ENCODE peak calls at places on chromosomes 5 and 9, in six cellular contexts. One of them, this sample, is unnamed.

GRCh38 chr5:10932426-10932825 is 171.4 kb upstream of the DAP start:
- DNase-seq in nephron progenitor cell: no peak
- DNase-seq in tibial nerve: no peak
- DNase-seq in body of pancreas: no peak
- DNase-seq in lung: no peak
- DNase-seq in right lobe of liver: no peak
- DNase-seq in this sample: no peak

GRCh38 chr9:89814340-89815040 is 209.7 kb downstream of the GADD45G start:
- DNase-seq in lung: no peak
- DNase-seq in body of pancreas: no peak
- DNase-seq in right lobe of liver: no peak
- DNase-seq in tibial nerve: no peak
- DNase-seq in nephron progenitor cell: peak
- DNase-seq in this sample: no peak

GRCh38 chr9:34252670-34253459 is 74.0 kb downstream of the UBAP1 start:
- DNase-seq in right lobe of liver: peak
- DNase-seq in lung: peak
- DNase-seq in body of pancreas: peak
- DNase-seq in tibial nerve: peak
- DNase-seq in nephron progenitor cell: peak
- DNase-seq in this sample: peak

GRCh38 chr9:114910541-114910940 is 19.9 kb downstream of the TNFSF8 start:
- DNase-seq in right lobe of liver: no peak
- DNase-seq in tibial nerve: no peak
- DNase-seq in body of pancreas: no peak
- DNase-seq in lung: no peak
- DNase-seq in nephron progenitor cell: no peak
- DNase-seq in this sample: no peak

GRCh38 chr5:172453986-172454354 is 355 bp downstream of the SH3PXD2B start:
- DNase-seq in nephron progenitor cell: peak
- DNase-seq in right lobe of liver: no peak
- DNase-seq in lung: no peak
- DNase-seq in body of pancreas: no peak
- DNase-seq in tibial nerve: no peak
- DNase-seq in this sample: no peak

GRCh38 chr5:144697847-144698262 is 527.2 kb downstream of the KCTD16 start:
- DNase-seq in lung: no peak
- DNase-seq in right lobe of liver: no peak
- DNase-seq in tibial nerve: no peak
- DNase-seq in nephron progenitor cell: no peak
- DNase-seq in body of pancreas: no peak
- DNase-seq in this sample: no peak

GRCh38 chr5:175842947-175843793 is 28.2 kb upstream of the CPLX2 start:
- DNase-seq in tibial nerve: no peak
- DNase-seq in right lobe of liver: no peak
- DNase-seq in lung: no peak
- DNase-seq in body of pancreas: no peak
- DNase-seq in nephron progenitor cell: peak
- DNase-seq in this sample: no peak

GRCh38 chr5:10227396-10227795 is 22.3 kb downstream of the ATPSCKMT start:
- DNase-seq in tibial nerve: no peak
- DNase-seq in nephron progenitor cell: no peak
- DNase-seq in lung: no peak
- DNase-seq in body of pancreas: no peak
- DNase-seq in right lobe of liver: no peak
- DNase-seq in this sample: no peak

GRCh38 chr9:133769511-133770075 is 31.4 kb upstream of the SARDH start:
- DNase-seq in nephron progenitor cell: no peak
- DNase-seq in tibial nerve: no peak
- DNase-seq in right lobe of liver: peak
- DNase-seq in body of pancreas: peak
- DNase-seq in lung: no peak
- DNase-seq in this sample: no peak

GRCh38 chr5:72379936-72380335 is 59.8 kb downstream of the PTCD2 start:
- DNase-seq in lung: no peak
- DNase-seq in right lobe of liver: no peak
- DNase-seq in body of pancreas: no peak
- DNase-seq in nephron progenitor cell: no peak
- DNase-seq in tibial nerve: no peak
- DNase-seq in this sample: no peak

GRCh38 chr5:153880094-153880493 is 158.6 kb downstream of the FAM114A2 start:
- DNase-seq in right lobe of liver: no peak
- DNase-seq in lung: no peak
- DNase-seq in nephron progenitor cell: no peak
- DNase-seq in body of pancreas: no peak
- DNase-seq in tibial nerve: no peak
- DNase-seq in this sample: no peak

GRCh38 chr5:72556351-72557146 is 49.3 kb upstream of the ZNF366 start:
- DNase-seq in right lobe of liver: peak
- DNase-seq in body of pancreas: peak
- DNase-seq in lung: peak
- DNase-seq in tibial nerve: peak
- DNase-seq in nephron progenitor cell: peak
- DNase-seq in this sample: no peak

GRCh38 chr9:36728651-36729520 is 156.2 kb downstream of the MELK start:
- DNase-seq in tibial nerve: peak
- DNase-seq in lung: peak
- DNase-seq in right lobe of liver: peak
- DNase-seq in body of pancreas: peak
- DNase-seq in nephron progenitor cell: peak
- DNase-seq in this sample: no peak

GRCh38 chr9:93041108-93041802 is 17.2 kb upstream of the SUSD3 start:
- DNase-seq in nephron progenitor cell: no peak
- DNase-seq in body of pancreas: no peak
- DNase-seq in lung: no peak
- DNase-seq in tibial nerve: no peak
- DNase-seq in right lobe of liver: no peak
- DNase-seq in this sample: no peak

GRCh38 chr5:103109277-103109676 is 10.7 kb downstream of the GIN1 start:
- DNase-seq in right lobe of liver: no peak
- DNase-seq in body of pancreas: no peak
- DNase-seq in nephron progenitor cell: no peak
- DNase-seq in lung: no peak
- DNase-seq in tibial nerve: no peak
- DNase-seq in this sample: no peak

GRCh38 chr5:87268126-87268969 is 665 bp downstream of the RASA1 start:
- DNase-seq in nephron progenitor cell: peak
- DNase-seq in right lobe of liver: peak
- DNase-seq in tibial nerve: peak
- DNase-seq in body of pancreas: peak
- DNase-seq in lung: peak
- DNase-seq in this sample: peak

GRCh38 chr9:29976981-29977380 is 2403.7 kb upstream of the C9orf72 start:
- DNase-seq in right lobe of liver: no peak
- DNase-seq in lung: no peak
- DNase-seq in nephron progenitor cell: no peak
- DNase-seq in tibial nerve: no peak
- DNase-seq in body of pancreas: no peak
- DNase-seq in this sample: no peak

GRCh38 chr5:55691265-55692105 is 20.6 kb downstream of the SLC38A9 start:
- DNase-seq in lung: no peak
- DNase-seq in tibial nerve: no peak
- DNase-seq in right lobe of liver: peak
- DNase-seq in body of pancreas: no peak
- DNase-seq in nephron progenitor cell: no peak
- DNase-seq in this sample: no peak

GRCh38 chr5:102270036-102270435 is 26.0 kb downstream of the SLCO4C1 start:
- DNase-seq in lung: no peak
- DNase-seq in tibial nerve: no peak
- DNase-seq in body of pancreas: no peak
- DNase-seq in nephron progenitor cell: no peak
- DNase-seq in right lobe of liver: no peak
- DNase-seq in this sample: no peak

GRCh38 chr5:119397518-119398380 is 41.9 kb downstream of the TNFAIP8 start:
- DNase-seq in right lobe of liver: no peak
- DNase-seq in tibial nerve: no peak
- DNase-seq in body of pancreas: no peak
- DNase-seq in nephron progenitor cell: no peak
- DNase-seq in lung: no peak
- DNase-seq in this sample: no peak

GRCh38 chr5:133360693-133361479 is 251.5 kb downstream of the FSTL4 start:
- DNase-seq in lung: no peak
- DNase-seq in nephron progenitor cell: peak
- DNase-seq in body of pancreas: no peak
- DNase-seq in right lobe of liver: no peak
- DNase-seq in tibial nerve: no peak
- DNase-seq in this sample: no peak

DNA sequence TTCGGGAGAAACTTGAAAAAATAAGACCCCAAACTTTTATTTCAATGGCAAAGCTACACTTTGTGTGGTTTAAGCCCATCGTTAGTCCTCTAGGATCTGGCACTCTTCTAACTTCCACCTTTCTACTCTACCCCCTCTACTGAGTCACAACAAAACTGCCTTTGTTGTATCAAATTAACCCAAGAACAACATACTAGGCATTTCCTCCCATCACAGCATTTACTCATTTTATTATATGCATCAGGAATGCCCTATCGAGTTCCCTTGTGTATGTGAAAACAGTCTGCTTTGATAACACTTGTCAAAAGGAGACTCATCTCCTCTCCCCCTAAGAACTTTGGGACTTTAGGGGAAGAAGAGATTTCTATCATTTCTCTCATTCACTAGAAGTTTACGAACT is 158.9 kb upstream of the FREM1 start:
- DNase-seq in lung: no peak
- DNase-seq in body of pancreas: no peak
- DNase-seq in right lobe of liver: no peak
- DNase-seq in nephron progenitor cell: no peak
- DNase-seq in tibial nerve: no peak
- DNase-seq in this sample: no peak
- TF ChIP-seq CTCF in lung: no peak
- TF ChIP-seq CTCF in body of pancreas: no peak
- TF ChIP-seq CTCF in right lobe of liver: no peak
- TF ChIP-seq CTCF in nephron progenitor cell: no peak
- TF ChIP-seq CTCF in tibial nerve: no peak
- TF ChIP-seq CTCF in this sample: no peak

GRCh38 chr5:178210073-178210526 is 5.8 kb downstream of the HNRNPAB start:
- DNase-seq in right lobe of liver: peak
- DNase-seq in lung: no peak
- DNase-seq in body of pancreas: no peak
- DNase-seq in nephron progenitor cell: no peak
- DNase-seq in tibial nerve: no peak
- DNase-seq in this sample: no peak

GRCh38 chr5:178207917-178208280 is 3.6 kb downstream of the HNRNPAB start:
- DNase-seq in right lobe of liver: peak
- DNase-seq in tibial nerve: no peak
- DNase-seq in lung: no peak
- DNase-seq in body of pancreas: no peak
- DNase-seq in nephron progenitor cell: no peak
- DNase-seq in this sample: no peak

GRCh38 chr5:178209334-178210072 is 5.2 kb downstream of the HNRNPAB start:
- DNase-seq in tibial nerve: no peak
- DNase-seq in nephron progenitor cell: no peak
- DNase-seq in lung: no peak
- DNase-seq in body of pancreas: peak
- DNase-seq in right lobe of liver: peak
- DNase-seq in this sample: no peak

GRCh38 chr5:178207183-178207916 is 3.0 kb downstream of the HNRNPAB start:
- DNase-seq in body of pancreas: peak
- DNase-seq in lung: peak
- DNase-seq in nephron progenitor cell: no peak
- DNase-seq in tibial nerve: no peak
- DNase-seq in right lobe of liver: peak
- DNase-seq in this sample: no peak

GRCh38 chr5:178208540-178209227 is 4.4 kb downstream of the HNRNPAB start:
- DNase-seq in nephron progenitor cell: no peak
- DNase-seq in body of pancreas: peak
- DNase-seq in tibial nerve: no peak
- DNase-seq in right lobe of liver: peak
- DNase-seq in lung: no peak
- DNase-seq in this sample: no peak
- TF ChIP-seq CTCF in nephron progenitor cell: peak
- TF ChIP-seq CTCF in body of pancreas: no peak
- TF ChIP-seq CTCF in tibial nerve: no peak
- TF ChIP-seq CTCF in right lobe of liver: no peak
- TF ChIP-seq CTCF in lung: no peak
- TF ChIP-seq CTCF in this sample: no peak

GRCh38 chr5:138491669-138492551 is 26.6 kb downstream of the EGR1 start:
- DNase-seq in nephron progenitor cell: peak
- DNase-seq in right lobe of liver: peak
- DNase-seq in tibial nerve: peak
- DNase-seq in body of pancreas: peak
- DNase-seq in lung: peak
- DNase-seq in this sample: peak
- TF ChIP-seq CTCF in nephron progenitor cell: no peak
- TF ChIP-seq CTCF in right lobe of liver: no peak
- TF ChIP-seq CTCF in tibial nerve: no peak
- TF ChIP-seq CTCF in body of pancreas: no peak
- TF ChIP-seq CTCF in lung: no peak
- TF ChIP-seq CTCF in this sample: no peak

DNA sequence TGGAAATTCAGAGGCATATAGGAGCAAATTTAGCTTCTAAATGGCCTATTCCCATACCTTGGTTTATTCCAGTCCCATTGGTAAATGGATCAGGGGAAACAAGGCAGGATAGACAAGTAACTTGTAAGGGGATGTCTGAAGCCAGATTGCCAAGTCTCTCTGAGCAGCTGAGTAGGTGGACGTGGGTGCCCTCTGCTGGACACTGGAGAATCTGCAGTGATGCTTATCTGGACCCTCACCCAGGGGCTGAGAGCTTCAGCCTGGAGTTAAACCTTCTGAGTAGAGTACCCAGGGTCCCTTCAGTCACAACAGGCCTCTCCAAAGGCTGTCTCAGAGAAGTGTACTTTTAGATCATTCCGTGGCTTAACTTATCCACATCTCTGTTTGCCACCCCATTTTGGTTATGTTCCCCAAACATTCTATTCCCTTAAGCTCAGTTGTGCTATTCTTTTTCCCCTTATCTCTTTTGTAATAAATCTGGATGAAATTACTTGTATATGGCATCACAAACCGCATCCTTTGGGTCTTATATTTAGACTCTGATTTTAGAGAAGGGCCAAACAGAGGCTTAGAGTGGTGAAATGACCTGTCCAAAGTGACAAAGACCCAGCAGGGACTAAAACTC is 218.3 kb upstream of the GLRA1 start:
- DNase-seq in lung: peak
- DNase-seq in right lobe of liver: peak
- DNase-seq in nephron progenitor cell: peak
- DNase-seq in body of pancreas: peak
- DNase-seq in tibial nerve: peak
- DNase-seq in this sample: no peak
- TF ChIP-seq CTCF in lung: peak
- TF ChIP-seq CTCF in right lobe of liver: peak
- TF ChIP-seq CTCF in nephron progenitor cell: peak
- TF ChIP-seq CTCF in body of pancreas: peak
- TF ChIP-seq CTCF in tibial nerve: peak
- TF ChIP-seq CTCF in this sample: peak

DNA sequence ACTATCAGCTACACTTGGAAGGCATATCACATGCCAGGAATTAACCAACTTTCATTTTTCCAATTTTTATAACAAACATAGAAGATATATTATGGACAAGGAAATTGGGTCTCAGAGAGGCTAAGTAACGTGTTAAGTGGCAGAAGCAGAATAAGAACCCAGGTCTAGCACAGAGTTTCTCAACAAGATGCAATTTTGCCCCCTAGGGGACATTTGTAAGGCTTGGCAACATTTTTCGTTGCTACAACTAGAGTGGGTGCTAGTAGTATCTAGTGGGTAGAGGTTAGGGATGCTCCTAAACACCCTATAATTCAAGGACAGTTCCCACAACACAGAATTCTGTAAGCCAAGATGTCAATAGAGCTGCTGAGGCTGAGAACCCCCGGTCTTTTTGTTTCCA is 180.6 kb downstream of the SNCAIP start:
- DNase-seq in lung: no peak
- DNase-seq in body of pancreas: no peak
- DNase-seq in nephron progenitor cell: no peak
- DNase-seq in right lobe of liver: no peak
- DNase-seq in tibial nerve: no peak
- DNase-seq in this sample: no peak
- TF ChIP-seq CTCF in lung: no peak
- TF ChIP-seq CTCF in body of pancreas: no peak
- TF ChIP-seq CTCF in nephron progenitor cell: no peak
- TF ChIP-seq CTCF in right lobe of liver: peak
- TF ChIP-seq CTCF in tibial nerve: no peak
- TF ChIP-seq CTCF in this sample: no peak

This sample was measured in CD14-positive monocyte.